ENCODE peak calls at places on chromosomes 7 and 10, in six cellular contexts. One of them, this sample, is unnamed.

GRCh38 chr10:60662917-60663614 is 115.2 kb upstream of the CDK1 start:
- DNase-seq in fibroblast of pulmonary artery: peak; percentile 19
- DNase-seq in CD8-positive, alpha-beta T cell: no peak
- DNase-seq in esophagus squamous epithelium: no peak
- DNase-seq in astrocyte of the spinal cord: peak; percentile 65
- DNase-seq in A549: no peak
- DNase-seq in this sample: peak; percentile 45

GRCh38 chr10:25888627-25889026 is 45.4 kb upstream of the MYO3A start:
- DNase-seq in astrocyte of the spinal cord: no peak
- DNase-seq in esophagus squamous epithelium: no peak
- DNase-seq in fibroblast of pulmonary artery: no peak
- DNase-seq in CD8-positive, alpha-beta T cell: no peak
- DNase-seq in A549: no peak
- DNase-seq in this sample: no peak

GRCh38 chr7:22732556-22733126 is 5.6 kb downstream of the IL6 start:
- DNase-seq in esophagus squamous epithelium: no peak
- DNase-seq in fibroblast of pulmonary artery: peak; percentile 57
- DNase-seq in CD8-positive, alpha-beta T cell: no peak
- DNase-seq in astrocyte of the spinal cord: peak; percentile 25
- DNase-seq in A549: no peak
- DNase-seq in this sample: peak; percentile 72

GRCh38 chr7:155815332-155816191 is 3.3 kb upstream of the SHH start:
- DNase-seq in CD8-positive, alpha-beta T cell: peak; percentile 46
- DNase-seq in fibroblast of pulmonary artery: peak; percentile 53
- DNase-seq in esophagus squamous epithelium: no peak
- DNase-seq in A549: peak; percentile 81
- DNase-seq in astrocyte of the spinal cord: peak; percentile 33
- DNase-seq in this sample: peak; percentile 63

GRCh38 chr10:3538850-3539531 is 246.0 kb downstream of the KLF6 start:
- DNase-seq in astrocyte of the spinal cord: peak; percentile 98
- DNase-seq in CD8-positive, alpha-beta T cell: no peak
- DNase-seq in A549: no peak
- DNase-seq in esophagus squamous epithelium: no peak
- DNase-seq in fibroblast of pulmonary artery: peak; percentile 97
- DNase-seq in this sample: peak; percentile 93

GRCh38 chr10:1631282-1631681 is 106.0 kb downstream of the ADARB2 start:
- DNase-seq in A549: no peak
- DNase-seq in CD8-positive, alpha-beta T cell: no peak
- DNase-seq in fibroblast of pulmonary artery: no peak
- DNase-seq in esophagus squamous epithelium: no peak
- DNase-seq in astrocyte of the spinal cord: no peak
- DNase-seq in this sample: no peak

GRCh38 chr7:55072251-55072650 is 53.4 kb downstream of the EGFR start:
- DNase-seq in A549: no peak
- DNase-seq in CD8-positive, alpha-beta T cell: no peak
- DNase-seq in astrocyte of the spinal cord: no peak
- DNase-seq in esophagus squamous epithelium: no peak
- DNase-seq in fibroblast of pulmonary artery: no peak
- DNase-seq in this sample: no peak

GRCh38 chr7:3408814-3409595 is 108.0 kb downstream of the SDK1 start:
- DNase-seq in fibroblast of pulmonary artery: no peak
- DNase-seq in A549: no peak
- DNase-seq in astrocyte of the spinal cord: no peak
- DNase-seq in esophagus squamous epithelium: no peak
- DNase-seq in CD8-positive, alpha-beta T cell: no peak
- DNase-seq in this sample: no peak

GRCh38 chr10:30456262-30456661 is 22.3 kb downstream of the MAP3K8 start:
- DNase-seq in astrocyte of the spinal cord: no peak
- DNase-seq in esophagus squamous epithelium: no peak
- DNase-seq in A549: no peak
- DNase-seq in CD8-positive, alpha-beta T cell: no peak
- DNase-seq in fibroblast of pulmonary artery: no peak
- DNase-seq in this sample: no peak

GRCh38 chr7:50101873-50102272 is 8.8 kb upstream of the ZPBP start:
- DNase-seq in esophagus squamous epithelium: no peak
- DNase-seq in astrocyte of the spinal cord: no peak
- DNase-seq in fibroblast of pulmonary artery: no peak
- DNase-seq in A549: no peak
- DNase-seq in CD8-positive, alpha-beta T cell: no peak
- DNase-seq in this sample: no peak

GRCh38 chr10:43689955-43690771 is 41.5 kb upstream of the ZNF32 start:
- DNase-seq in CD8-positive, alpha-beta T cell: peak; percentile 81
- DNase-seq in fibroblast of pulmonary artery: peak; percentile 85
- DNase-seq in A549: peak; percentile 76
- DNase-seq in astrocyte of the spinal cord: peak; percentile 79
- DNase-seq in esophagus squamous epithelium: no peak
- DNase-seq in this sample: peak; percentile 75

GRCh38 chr7:44172352-44172751 is 16.9 kb downstream of the GCK start:
- DNase-seq in astrocyte of the spinal cord: no peak
- DNase-seq in A549: no peak
- DNase-seq in esophagus squamous epithelium: no peak
- DNase-seq in fibroblast of pulmonary artery: no peak
- DNase-seq in CD8-positive, alpha-beta T cell: no peak
- DNase-seq in this sample: no peak

GRCh38 chr7:25565949-25566348 is 337.7 kb upstream of the NPVF start:
- DNase-seq in fibroblast of pulmonary artery: peak; percentile 81
- DNase-seq in astrocyte of the spinal cord: peak; percentile 76
- DNase-seq in CD8-positive, alpha-beta T cell: peak; percentile 47
- DNase-seq in esophagus squamous epithelium: no peak
- DNase-seq in A549: peak; percentile 29
- DNase-seq in this sample: peak; percentile 72

GRCh38 chr10:3476640-3477448 is 304.3 kb upstream of the PITRM1 start:
- DNase-seq in A549: no peak
- DNase-seq in esophagus squamous epithelium: no peak
- DNase-seq in CD8-positive, alpha-beta T cell: no peak
- DNase-seq in astrocyte of the spinal cord: no peak
- DNase-seq in fibroblast of pulmonary artery: no peak
- DNase-seq in this sample: no peak

GRCh38 chr10:25699631-25700030 is 234.4 kb upstream of the MYO3A start:
- DNase-seq in fibroblast of pulmonary artery: no peak
- DNase-seq in astrocyte of the spinal cord: no peak
- DNase-seq in CD8-positive, alpha-beta T cell: no peak
- DNase-seq in esophagus squamous epithelium: no peak
- DNase-seq in A549: no peak
- DNase-seq in this sample: no peak

GRCh38 chr7:138670594-138670993 is 30.6 kb downstream of the SVOPL start:
- DNase-seq in astrocyte of the spinal cord: no peak
- DNase-seq in CD8-positive, alpha-beta T cell: no peak
- DNase-seq in A549: no peak
- DNase-seq in esophagus squamous epithelium: no peak
- DNase-seq in fibroblast of pulmonary artery: no peak
- DNase-seq in this sample: no peak

GRCh38 chr10:112963835-112964234 is 13.8 kb downstream of the TCF7L2 start:
- DNase-seq in fibroblast of pulmonary artery: no peak
- DNase-seq in CD8-positive, alpha-beta T cell: no peak
- DNase-seq in esophagus squamous epithelium: no peak
- DNase-seq in astrocyte of the spinal cord: no peak
- DNase-seq in A549: no peak
- DNase-seq in this sample: no peak

GRCh38 chr10:63156236-63156635 is 23.1 kb downstream of the NRBF2 start:
- DNase-seq in astrocyte of the spinal cord: no peak
- DNase-seq in fibroblast of pulmonary artery: peak; percentile 30
- DNase-seq in CD8-positive, alpha-beta T cell: no peak
- DNase-seq in esophagus squamous epithelium: no peak
- DNase-seq in A549: no peak
- DNase-seq in this sample: no peak

GRCh38 chr7:55211721-55212120 is 153.4 kb upstream of the LANCL2 start:
- DNase-seq in A549: no peak
- DNase-seq in esophagus squamous epithelium: no peak
- DNase-seq in astrocyte of the spinal cord: no peak
- DNase-seq in fibroblast of pulmonary artery: no peak
- DNase-seq in CD8-positive, alpha-beta T cell: no peak
- DNase-seq in this sample: no peak

GRCh38 chr7:26166681-26167266 is 14.8 kb downstream of the NFE2L3 start:
- DNase-seq in fibroblast of pulmonary artery: no peak
- DNase-seq in esophagus squamous epithelium: no peak
- DNase-seq in CD8-positive, alpha-beta T cell: no peak
- DNase-seq in astrocyte of the spinal cord: no peak
- DNase-seq in A549: no peak
- DNase-seq in this sample: no peak

GRCh38 chr7:79461660-79462059 is 8.2 kb upstream of the MAGI2 start:
- DNase-seq in astrocyte of the spinal cord: peak; percentile 71
- DNase-seq in CD8-positive, alpha-beta T cell: no peak
- DNase-seq in fibroblast of pulmonary artery: peak; percentile 63
- DNase-seq in A549: peak; percentile 45
- DNase-seq in esophagus squamous epithelium: no peak
- DNase-seq in this sample: peak; percentile 77

GRCh38 chr10:28928484-28928883 is 251.2 kb downstream of the BAMBI start:
- DNase-seq in CD8-positive, alpha-beta T cell: no peak
- DNase-seq in A549: no peak
- DNase-seq in fibroblast of pulmonary artery: no peak
- DNase-seq in esophagus squamous epithelium: no peak
- DNase-seq in astrocyte of the spinal cord: no peak
- DNase-seq in this sample: peak; percentile 15

GRCh38 chr10:48390933-48391845 is 84.7 kb downstream of the MAPK8 start:
- DNase-seq in A549: no peak
- DNase-seq in astrocyte of the spinal cord: peak; percentile 66
- DNase-seq in CD8-positive, alpha-beta T cell: no peak
- DNase-seq in fibroblast of pulmonary artery: peak; percentile 69
- DNase-seq in esophagus squamous epithelium: no peak
- DNase-seq in this sample: peak; percentile 62

GRCh38 chr7:105097619-105098018 is 83.6 kb downstream of the KMT2E start:
- DNase-seq in fibroblast of pulmonary artery: peak; percentile 89
- DNase-seq in astrocyte of the spinal cord: peak; percentile 78
- DNase-seq in A549: peak; percentile 26
- DNase-seq in esophagus squamous epithelium: no peak
- DNase-seq in CD8-positive, alpha-beta T cell: no peak
- DNase-seq in this sample: peak; percentile 69

GRCh38 chr7:76280408-76280807 is 22.1 kb upstream of the HSPB1 start:
- DNase-seq in astrocyte of the spinal cord: no peak
- DNase-seq in fibroblast of pulmonary artery: no peak
- DNase-seq in A549: no peak
- DNase-seq in esophagus squamous epithelium: no peak
- DNase-seq in CD8-positive, alpha-beta T cell: no peak
- DNase-seq in this sample: no peak

GRCh38 chr10:50625663-50626062 is 1.9 kb upstream of the SGMS1 start:
- DNase-seq in CD8-positive, alpha-beta T cell: no peak
- DNase-seq in fibroblast of pulmonary artery: peak; percentile 25
- DNase-seq in A549: peak; percentile 15
- DNase-seq in astrocyte of the spinal cord: peak; percentile 18
- DNase-seq in esophagus squamous epithelium: no peak
- DNase-seq in this sample: no peak

GRCh38 chr7:142188159-142188558 is 69.7 kb downstream of the PRSS58 start:
- DNase-seq in A549: no peak
- DNase-seq in CD8-positive, alpha-beta T cell: no peak
- DNase-seq in esophagus squamous epithelium: no peak
- DNase-seq in astrocyte of the spinal cord: peak; percentile 22
- DNase-seq in fibroblast of pulmonary artery: no peak
- DNase-seq in this sample: peak; percentile 49

GRCh38 chr7:77348371-77348813 is 67.8 kb downstream of the GSAP start:
- DNase-seq in CD8-positive, alpha-beta T cell: no peak
- DNase-seq in fibroblast of pulmonary artery: peak; percentile 95
- DNase-seq in A549: no peak
- DNase-seq in astrocyte of the spinal cord: peak; percentile 92
- DNase-seq in esophagus squamous epithelium: no peak
- DNase-seq in this sample: peak; percentile 61

DNA sequence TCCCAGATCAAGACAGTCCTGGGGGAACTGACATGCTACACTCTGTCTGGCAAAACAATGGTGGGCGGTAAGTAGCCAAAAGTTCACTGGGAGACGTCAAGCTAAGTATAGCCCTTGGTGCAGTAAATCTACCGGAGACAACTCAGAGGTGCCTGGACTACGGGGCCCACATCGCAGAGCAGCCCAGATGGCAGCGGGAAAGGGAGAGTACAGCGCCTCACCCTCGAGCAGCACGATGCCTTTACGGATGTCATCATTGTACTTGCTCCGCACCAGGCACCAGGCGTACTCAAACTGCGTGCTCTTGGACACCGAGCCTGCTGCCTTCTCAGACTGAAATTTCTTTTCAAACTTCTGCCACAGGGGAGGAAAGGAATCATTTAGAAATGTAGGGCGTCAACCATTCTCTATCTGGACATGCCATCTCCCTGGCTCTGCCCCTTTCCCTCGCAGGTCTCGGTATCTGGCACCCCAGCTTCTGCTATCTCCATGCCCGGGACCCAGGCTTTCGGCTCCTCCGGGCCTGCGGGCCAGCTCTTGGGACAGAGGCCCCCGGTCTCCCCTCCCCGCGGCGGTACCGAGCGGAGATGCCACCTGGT is 996 bp downstream of the FIS1 start:
- DNase-seq in CD8-positive, alpha-beta T cell: no peak
- DNase-seq in astrocyte of the spinal cord: no peak
- DNase-seq in esophagus squamous epithelium: no peak
- DNase-seq in A549: peak; percentile 84
- DNase-seq in fibroblast of pulmonary artery: peak; percentile 35
- DNase-seq in this sample: no peak
- TF ChIP-seq CTCF in CD8-positive, alpha-beta T cell: no peak
- TF ChIP-seq CTCF in astrocyte of the spinal cord: no peak
- TF ChIP-seq CTCF in esophagus squamous epithelium: peak; percentile 91
- TF ChIP-seq CTCF in A549: no peak
- TF ChIP-seq CTCF in fibroblast of pulmonary artery: no peak
- TF ChIP-seq CTCF in this sample: no peak

DNA sequence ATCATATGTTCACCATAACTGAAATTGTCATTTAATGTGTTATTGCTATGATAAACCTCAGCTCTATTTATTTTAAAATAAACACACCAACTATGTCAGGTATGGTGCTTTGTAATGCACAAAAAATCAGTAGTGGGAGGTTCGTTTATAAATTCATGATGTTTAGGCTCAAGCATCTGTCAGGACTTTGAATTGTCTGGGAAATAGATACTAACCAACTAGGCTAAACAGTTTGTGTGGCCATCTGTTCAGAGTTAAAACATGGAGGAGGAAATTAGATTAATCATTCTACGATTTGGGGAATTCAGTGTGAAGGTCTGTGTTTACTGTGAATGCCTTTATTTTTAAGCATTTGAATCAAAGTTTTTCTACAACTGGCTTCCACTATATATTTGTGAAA is 212.6 kb upstream of the FZD8 start:
- DNase-seq in astrocyte of the spinal cord: no peak
- DNase-seq in A549: no peak
- DNase-seq in fibroblast of pulmonary artery: no peak
- DNase-seq in CD8-positive, alpha-beta T cell: no peak
- DNase-seq in esophagus squamous epithelium: no peak
- DNase-seq in this sample: no peak
- TF ChIP-seq CTCF in astrocyte of the spinal cord: no peak
- TF ChIP-seq CTCF in A549: no peak
- TF ChIP-seq CTCF in fibroblast of pulmonary artery: no peak
- TF ChIP-seq CTCF in CD8-positive, alpha-beta T cell: no peak
- TF ChIP-seq CTCF in esophagus squamous epithelium: no peak
- TF ChIP-seq CTCF in this sample: no peak

GRCh38 chr10:61669161-61669755 is 6.5 kb downstream of the CABCOCO1 start:
- DNase-seq in A549: no peak
- DNase-seq in CD8-positive, alpha-beta T cell: no peak
- DNase-seq in fibroblast of pulmonary artery: no peak
- DNase-seq in astrocyte of the spinal cord: no peak
- DNase-seq in esophagus squamous epithelium: no peak
- DNase-seq in this sample: no peak
- TF ChIP-seq CTCF in A549: no peak
- TF ChIP-seq CTCF in CD8-positive, alpha-beta T cell: no peak
- TF ChIP-seq CTCF in fibroblast of pulmonary artery: peak; percentile 6
- TF ChIP-seq CTCF in astrocyte of the spinal cord: no peak
- TF ChIP-seq CTCF in esophagus squamous epithelium: no peak
- TF ChIP-seq CTCF in this sample: no peak

DNA sequence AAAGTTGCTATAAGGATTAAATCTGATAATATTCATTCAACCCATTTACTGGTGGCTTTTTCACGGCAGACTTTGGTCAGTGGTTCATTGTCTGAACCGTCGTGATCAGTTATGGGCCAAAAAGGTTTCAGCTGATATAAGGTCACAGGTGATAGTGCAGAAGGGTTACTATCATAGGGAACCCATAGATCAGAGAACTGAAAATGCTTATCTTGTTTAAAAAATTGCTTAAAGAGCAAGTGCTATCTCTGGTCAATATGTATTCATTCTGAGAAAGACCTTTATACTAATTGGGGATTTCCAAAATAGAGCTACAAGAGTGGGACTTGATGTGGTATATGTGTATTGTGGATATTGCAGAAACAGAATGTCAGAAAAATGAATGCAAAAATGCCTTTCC is 147.8 kb upstream of the SEMA3E start:
- DNase-seq in CD8-positive, alpha-beta T cell: no peak
- DNase-seq in esophagus squamous epithelium: no peak
- DNase-seq in A549: no peak
- DNase-seq in fibroblast of pulmonary artery: no peak
- DNase-seq in astrocyte of the spinal cord: no peak
- DNase-seq in this sample: no peak
- TF ChIP-seq CTCF in CD8-positive, alpha-beta T cell: no peak
- TF ChIP-seq CTCF in esophagus squamous epithelium: no peak
- TF ChIP-seq CTCF in A549: no peak
- TF ChIP-seq CTCF in fibroblast of pulmonary artery: no peak
- TF ChIP-seq CTCF in astrocyte of the spinal cord: no peak
- TF ChIP-seq CTCF in this sample: no peak